ENCODE peak calls at places on chromosome 13, in eight cellular contexts. One of them, this sample, is unnamed.

GRCh38 chr13:20389696-20390525 is 135.7 kb downstream of the CRYL1 start:
- DNase-seq in neuronal stem cell: no peak
- DNase-seq in stimulated activated CD8-positive, alpha-beta memory T cell treated with anti-CD3 and anti-CD28 coated beads, Interleukin-7, amount 100 ng/mL, for 1 hour: no peak
- DNase-seq in germinal center: no peak
- DNase-seq in T-helper 1 cell: no peak
- DNase-seq in T-helper 22 cell: no peak
- DNase-seq in stromal cell of bone marrow: no peak
- DNase-seq in stimulated activated CD4-positive, alpha-beta T cell treated with anti-CD3 and anti-CD28 coated beads, Interleukin-15, amount 100 ng/mL, for 1 hour: no peak
- DNase-seq in this sample: no peak

GRCh38 chr13:51781246-51782022 is 22.5 kb downstream of the DHRS12 start:
- DNase-seq in T-helper 1 cell: no peak
- DNase-seq in stromal cell of bone marrow: no peak
- DNase-seq in stimulated activated CD4-positive, alpha-beta T cell treated with anti-CD3 and anti-CD28 coated beads, Interleukin-15, amount 100 ng/mL, for 1 hour: no peak
- DNase-seq in neuronal stem cell: no peak
- DNase-seq in germinal center: peak
- DNase-seq in T-helper 22 cell: no peak
- DNase-seq in stimulated activated CD8-positive, alpha-beta memory T cell treated with anti-CD3 and anti-CD28 coated beads, Interleukin-7, amount 100 ng/mL, for 1 hour: no peak
- DNase-seq in this sample: no peak

GRCh38 chr13:109778102-109778542 is 8.3 kb downstream of the IRS2 start:
- DNase-seq in germinal center: no peak
- DNase-seq in stromal cell of bone marrow: no peak
- DNase-seq in neuronal stem cell: no peak
- DNase-seq in T-helper 22 cell: no peak
- DNase-seq in stimulated activated CD4-positive, alpha-beta T cell treated with anti-CD3 and anti-CD28 coated beads, Interleukin-15, amount 100 ng/mL, for 1 hour: no peak
- DNase-seq in T-helper 1 cell: no peak
- DNase-seq in stimulated activated CD8-positive, alpha-beta memory T cell treated with anti-CD3 and anti-CD28 coated beads, Interleukin-7, amount 100 ng/mL, for 1 hour: no peak
- DNase-seq in this sample: no peak

GRCh38 chr13:27411393-27411792 is 13.0 kb upstream of the GTF3A start:
- DNase-seq in neuronal stem cell: no peak
- DNase-seq in T-helper 1 cell: no peak
- DNase-seq in stimulated activated CD4-positive, alpha-beta T cell treated with anti-CD3 and anti-CD28 coated beads, Interleukin-15, amount 100 ng/mL, for 1 hour: no peak
- DNase-seq in stromal cell of bone marrow: no peak
- DNase-seq in stimulated activated CD8-positive, alpha-beta memory T cell treated with anti-CD3 and anti-CD28 coated beads, Interleukin-7, amount 100 ng/mL, for 1 hour: no peak
- DNase-seq in germinal center: no peak
- DNase-seq in T-helper 22 cell: no peak
- DNase-seq in this sample: no peak

GRCh38 chr13:76937416-76937815 is 10.9 kb upstream of the ACOD1 start:
- DNase-seq in stimulated activated CD8-positive, alpha-beta memory T cell treated with anti-CD3 and anti-CD28 coated beads, Interleukin-7, amount 100 ng/mL, for 1 hour: no peak
- DNase-seq in T-helper 22 cell: no peak
- DNase-seq in germinal center: no peak
- DNase-seq in T-helper 1 cell: no peak
- DNase-seq in stromal cell of bone marrow: peak
- DNase-seq in neuronal stem cell: no peak
- DNase-seq in stimulated activated CD4-positive, alpha-beta T cell treated with anti-CD3 and anti-CD28 coated beads, Interleukin-15, amount 100 ng/mL, for 1 hour: no peak
- DNase-seq in this sample: no peak

GRCh38 chr13:61024046-61024445 is 391.6 kb downstream of the PCDH20 start:
- DNase-seq in stimulated activated CD8-positive, alpha-beta memory T cell treated with anti-CD3 and anti-CD28 coated beads, Interleukin-7, amount 100 ng/mL, for 1 hour: no peak
- DNase-seq in neuronal stem cell: no peak
- DNase-seq in T-helper 1 cell: no peak
- DNase-seq in T-helper 22 cell: no peak
- DNase-seq in stromal cell of bone marrow: no peak
- DNase-seq in germinal center: no peak
- DNase-seq in stimulated activated CD4-positive, alpha-beta T cell treated with anti-CD3 and anti-CD28 coated beads, Interleukin-15, amount 100 ng/mL, for 1 hour: no peak
- DNase-seq in this sample: no peak

GRCh38 chr13:76293346-76293745 is 592.9 kb downstream of the KCTD12 start:
- DNase-seq in T-helper 22 cell: no peak
- DNase-seq in germinal center: no peak
- DNase-seq in neuronal stem cell: no peak
- DNase-seq in stromal cell of bone marrow: peak
- DNase-seq in stimulated activated CD8-positive, alpha-beta memory T cell treated with anti-CD3 and anti-CD28 coated beads, Interleukin-7, amount 100 ng/mL, for 1 hour: no peak
- DNase-seq in T-helper 1 cell: no peak
- DNase-seq in stimulated activated CD4-positive, alpha-beta T cell treated with anti-CD3 and anti-CD28 coated beads, Interleukin-15, amount 100 ng/mL, for 1 hour: no peak
- DNase-seq in this sample: no peak

GRCh38 chr13:33543631-33544030 is 258.1 kb upstream of the STARD13 start:
- DNase-seq in stimulated activated CD4-positive, alpha-beta T cell treated with anti-CD3 and anti-CD28 coated beads, Interleukin-15, amount 100 ng/mL, for 1 hour: no peak
- DNase-seq in T-helper 22 cell: no peak
- DNase-seq in stromal cell of bone marrow: no peak
- DNase-seq in neuronal stem cell: no peak
- DNase-seq in T-helper 1 cell: peak
- DNase-seq in germinal center: no peak
- DNase-seq in stimulated activated CD8-positive, alpha-beta memory T cell treated with anti-CD3 and anti-CD28 coated beads, Interleukin-7, amount 100 ng/mL, for 1 hour: no peak
- DNase-seq in this sample: no peak

GRCh38 chr13:109204252-109204651 is 574.8 kb downstream of the MYO16 start:
- DNase-seq in stimulated activated CD4-positive, alpha-beta T cell treated with anti-CD3 and anti-CD28 coated beads, Interleukin-15, amount 100 ng/mL, for 1 hour: no peak
- DNase-seq in T-helper 22 cell: no peak
- DNase-seq in stromal cell of bone marrow: no peak
- DNase-seq in stimulated activated CD8-positive, alpha-beta memory T cell treated with anti-CD3 and anti-CD28 coated beads, Interleukin-7, amount 100 ng/mL, for 1 hour: no peak
- DNase-seq in T-helper 1 cell: no peak
- DNase-seq in neuronal stem cell: no peak
- DNase-seq in germinal center: no peak
- DNase-seq in this sample: no peak

GRCh38 chr13:98822238-98822606 is 69.8 kb upstream of the SLC15A1 start:
- DNase-seq in stimulated activated CD4-positive, alpha-beta T cell treated with anti-CD3 and anti-CD28 coated beads, Interleukin-15, amount 100 ng/mL, for 1 hour: no peak
- DNase-seq in T-helper 22 cell: no peak
- DNase-seq in germinal center: no peak
- DNase-seq in stimulated activated CD8-positive, alpha-beta memory T cell treated with anti-CD3 and anti-CD28 coated beads, Interleukin-7, amount 100 ng/mL, for 1 hour: no peak
- DNase-seq in stromal cell of bone marrow: no peak
- DNase-seq in neuronal stem cell: no peak
- DNase-seq in T-helper 1 cell: no peak
- DNase-seq in this sample: no peak

GRCh38 chr13:52447354-52447753 is 3.1 kb downstream of the VPS36 start:
- DNase-seq in T-helper 1 cell: peak
- DNase-seq in T-helper 22 cell: no peak
- DNase-seq in germinal center: no peak
- DNase-seq in stimulated activated CD8-positive, alpha-beta memory T cell treated with anti-CD3 and anti-CD28 coated beads, Interleukin-7, amount 100 ng/mL, for 1 hour: no peak
- DNase-seq in neuronal stem cell: no peak
- DNase-seq in stimulated activated CD4-positive, alpha-beta T cell treated with anti-CD3 and anti-CD28 coated beads, Interleukin-15, amount 100 ng/mL, for 1 hour: no peak
- DNase-seq in stromal cell of bone marrow: no peak
- DNase-seq in this sample: no peak

GRCh38 chr13:68190826-68191225 is 960.7 kb upstream of the PCDH9 start:
- DNase-seq in stromal cell of bone marrow: peak
- DNase-seq in T-helper 1 cell: no peak
- DNase-seq in stimulated activated CD8-positive, alpha-beta memory T cell treated with anti-CD3 and anti-CD28 coated beads, Interleukin-7, amount 100 ng/mL, for 1 hour: no peak
- DNase-seq in germinal center: no peak
- DNase-seq in stimulated activated CD4-positive, alpha-beta T cell treated with anti-CD3 and anti-CD28 coated beads, Interleukin-15, amount 100 ng/mL, for 1 hour: no peak
- DNase-seq in neuronal stem cell: no peak
- DNase-seq in T-helper 22 cell: no peak
- DNase-seq in this sample: no peak

GRCh38 chr13:109274188-109274821 is 512.1 kb downstream of the IRS2 start:
- DNase-seq in neuronal stem cell: peak
- DNase-seq in T-helper 22 cell: no peak
- DNase-seq in T-helper 1 cell: no peak
- DNase-seq in stimulated activated CD4-positive, alpha-beta T cell treated with anti-CD3 and anti-CD28 coated beads, Interleukin-15, amount 100 ng/mL, for 1 hour: no peak
- DNase-seq in stimulated activated CD8-positive, alpha-beta memory T cell treated with anti-CD3 and anti-CD28 coated beads, Interleukin-7, amount 100 ng/mL, for 1 hour: no peak
- DNase-seq in germinal center: no peak
- DNase-seq in stromal cell of bone marrow: no peak
- DNase-seq in this sample: no peak

GRCh38 chr13:100130092-100130491 is 41.2 kb downstream of the PCCA start:
- DNase-seq in stimulated activated CD4-positive, alpha-beta T cell treated with anti-CD3 and anti-CD28 coated beads, Interleukin-15, amount 100 ng/mL, for 1 hour: no peak
- DNase-seq in stimulated activated CD8-positive, alpha-beta memory T cell treated with anti-CD3 and anti-CD28 coated beads, Interleukin-7, amount 100 ng/mL, for 1 hour: no peak
- DNase-seq in T-helper 22 cell: no peak
- DNase-seq in germinal center: no peak
- DNase-seq in stromal cell of bone marrow: peak
- DNase-seq in T-helper 1 cell: no peak
- DNase-seq in neuronal stem cell: no peak
- DNase-seq in this sample: no peak

GRCh38 chr13:110506396-110506795 is 55.1 kb downstream of the RAB20 start:
- DNase-seq in stimulated activated CD4-positive, alpha-beta T cell treated with anti-CD3 and anti-CD28 coated beads, Interleukin-15, amount 100 ng/mL, for 1 hour: no peak
- DNase-seq in T-helper 22 cell: no peak
- DNase-seq in germinal center: no peak
- DNase-seq in stimulated activated CD8-positive, alpha-beta memory T cell treated with anti-CD3 and anti-CD28 coated beads, Interleukin-7, amount 100 ng/mL, for 1 hour: no peak
- DNase-seq in T-helper 1 cell: no peak
- DNase-seq in stromal cell of bone marrow: no peak
- DNase-seq in neuronal stem cell: no peak
- DNase-seq in this sample: no peak

GRCh38 chr13:112027250-112027649 is 39.7 kb upstream of the SOX1 start:
- DNase-seq in stimulated activated CD8-positive, alpha-beta memory T cell treated with anti-CD3 and anti-CD28 coated beads, Interleukin-7, amount 100 ng/mL, for 1 hour: no peak
- DNase-seq in germinal center: no peak
- DNase-seq in T-helper 22 cell: no peak
- DNase-seq in stromal cell of bone marrow: no peak
- DNase-seq in T-helper 1 cell: no peak
- DNase-seq in neuronal stem cell: no peak
- DNase-seq in stimulated activated CD4-positive, alpha-beta T cell treated with anti-CD3 and anti-CD28 coated beads, Interleukin-15, amount 100 ng/mL, for 1 hour: no peak
- DNase-seq in this sample: no peak

GRCh38 chr13:106176103-106176502 is 359.4 kb downstream of the EFNB2 start:
- DNase-seq in stimulated activated CD4-positive, alpha-beta T cell treated with anti-CD3 and anti-CD28 coated beads, Interleukin-15, amount 100 ng/mL, for 1 hour: no peak
- DNase-seq in stromal cell of bone marrow: peak
- DNase-seq in T-helper 1 cell: no peak
- DNase-seq in T-helper 22 cell: no peak
- DNase-seq in stimulated activated CD8-positive, alpha-beta memory T cell treated with anti-CD3 and anti-CD28 coated beads, Interleukin-7, amount 100 ng/mL, for 1 hour: no peak
- DNase-seq in neuronal stem cell: no peak
- DNase-seq in germinal center: no peak
- DNase-seq in this sample: no peak

GRCh38 chr13:82802528-82802927 is 1079.7 kb downstream of the SLITRK1 start:
- DNase-seq in T-helper 22 cell: no peak
- DNase-seq in stimulated activated CD4-positive, alpha-beta T cell treated with anti-CD3 and anti-CD28 coated beads, Interleukin-15, amount 100 ng/mL, for 1 hour: no peak
- DNase-seq in neuronal stem cell: no peak
- DNase-seq in stromal cell of bone marrow: no peak
- DNase-seq in T-helper 1 cell: no peak
- DNase-seq in germinal center: no peak
- DNase-seq in stimulated activated CD8-positive, alpha-beta memory T cell treated with anti-CD3 and anti-CD28 coated beads, Interleukin-7, amount 100 ng/mL, for 1 hour: no peak
- DNase-seq in this sample: no peak

GRCh38 chr13:35484384-35484783 is 7.9 kb upstream of the MAB21L1 start:
- DNase-seq in germinal center: no peak
- DNase-seq in stimulated activated CD4-positive, alpha-beta T cell treated with anti-CD3 and anti-CD28 coated beads, Interleukin-15, amount 100 ng/mL, for 1 hour: no peak
- DNase-seq in T-helper 1 cell: no peak
- DNase-seq in neuronal stem cell: no peak
- DNase-seq in stromal cell of bone marrow: no peak
- DNase-seq in stimulated activated CD8-positive, alpha-beta memory T cell treated with anti-CD3 and anti-CD28 coated beads, Interleukin-7, amount 100 ng/mL, for 1 hour: no peak
- DNase-seq in T-helper 22 cell: no peak
- DNase-seq in this sample: no peak

GRCh38 chr13:102191951-102192461 is 209.8 kb downstream of the FGF14 start:
- DNase-seq in T-helper 1 cell: peak
- DNase-seq in stromal cell of bone marrow: peak
- DNase-seq in stimulated activated CD8-positive, alpha-beta memory T cell treated with anti-CD3 and anti-CD28 coated beads, Interleukin-7, amount 100 ng/mL, for 1 hour: no peak
- DNase-seq in stimulated activated CD4-positive, alpha-beta T cell treated with anti-CD3 and anti-CD28 coated beads, Interleukin-15, amount 100 ng/mL, for 1 hour: no peak
- DNase-seq in germinal center: no peak
- DNase-seq in T-helper 22 cell: no peak
- DNase-seq in neuronal stem cell: peak
- DNase-seq in this sample: no peak

GRCh38 chr13:44755872-44756271 is 179.7 kb upstream of the TSC22D1 start:
- DNase-seq in stimulated activated CD4-positive, alpha-beta T cell treated with anti-CD3 and anti-CD28 coated beads, Interleukin-15, amount 100 ng/mL, for 1 hour: no peak
- DNase-seq in T-helper 1 cell: no peak
- DNase-seq in stimulated activated CD8-positive, alpha-beta memory T cell treated with anti-CD3 and anti-CD28 coated beads, Interleukin-7, amount 100 ng/mL, for 1 hour: no peak
- DNase-seq in stromal cell of bone marrow: peak
- DNase-seq in T-helper 22 cell: no peak
- DNase-seq in neuronal stem cell: no peak
- DNase-seq in germinal center: no peak
- DNase-seq in this sample: no peak

GRCh38 chr13:112580211-112580610 is 7.7 kb downstream of the TUBGCP3 start:
- DNase-seq in neuronal stem cell: no peak
- DNase-seq in stromal cell of bone marrow: no peak
- DNase-seq in T-helper 22 cell: no peak
- DNase-seq in T-helper 1 cell: no peak
- DNase-seq in stimulated activated CD8-positive, alpha-beta memory T cell treated with anti-CD3 and anti-CD28 coated beads, Interleukin-7, amount 100 ng/mL, for 1 hour: no peak
- DNase-seq in stimulated activated CD4-positive, alpha-beta T cell treated with anti-CD3 and anti-CD28 coated beads, Interleukin-15, amount 100 ng/mL, for 1 hour: no peak
- DNase-seq in germinal center: no peak
- DNase-seq in this sample: no peak

GRCh38 chr13:31767175-31767900 is 28.0 kb downstream of the RXFP2 start:
- DNase-seq in T-helper 22 cell: no peak
- DNase-seq in stimulated activated CD4-positive, alpha-beta T cell treated with anti-CD3 and anti-CD28 coated beads, Interleukin-15, amount 100 ng/mL, for 1 hour: no peak
- DNase-seq in germinal center: no peak
- DNase-seq in stimulated activated CD8-positive, alpha-beta memory T cell treated with anti-CD3 and anti-CD28 coated beads, Interleukin-7, amount 100 ng/mL, for 1 hour: no peak
- DNase-seq in neuronal stem cell: no peak
- DNase-seq in stromal cell of bone marrow: peak
- DNase-seq in T-helper 1 cell: no peak
- DNase-seq in this sample: no peak

GRCh38 chr13:69618393-69618792 is 489.2 kb upstream of the ATXN8OS start:
- DNase-seq in stimulated activated CD4-positive, alpha-beta T cell treated with anti-CD3 and anti-CD28 coated beads, Interleukin-15, amount 100 ng/mL, for 1 hour: no peak
- DNase-seq in stromal cell of bone marrow: no peak
- DNase-seq in stimulated activated CD8-positive, alpha-beta memory T cell treated with anti-CD3 and anti-CD28 coated beads, Interleukin-7, amount 100 ng/mL, for 1 hour: no peak
- DNase-seq in T-helper 22 cell: no peak
- DNase-seq in T-helper 1 cell: no peak
- DNase-seq in neuronal stem cell: no peak
- DNase-seq in germinal center: no peak
- DNase-seq in this sample: no peak

GRCh38 chr13:21747456-21747855 is 76.6 kb downstream of the FGF9 start:
- DNase-seq in stimulated activated CD4-positive, alpha-beta T cell treated with anti-CD3 and anti-CD28 coated beads, Interleukin-15, amount 100 ng/mL, for 1 hour: no peak
- DNase-seq in T-helper 22 cell: no peak
- DNase-seq in stimulated activated CD8-positive, alpha-beta memory T cell treated with anti-CD3 and anti-CD28 coated beads, Interleukin-7, amount 100 ng/mL, for 1 hour: no peak
- DNase-seq in T-helper 1 cell: no peak
- DNase-seq in germinal center: no peak
- DNase-seq in neuronal stem cell: no peak
- DNase-seq in stromal cell of bone marrow: no peak
- DNase-seq in this sample: no peak

GRCh38 chr13:45341799-45342584 is 1.0 kb upstream of the TPT1 start:
- DNase-seq in T-helper 22 cell: no peak
- DNase-seq in stimulated activated CD8-positive, alpha-beta memory T cell treated with anti-CD3 and anti-CD28 coated beads, Interleukin-7, amount 100 ng/mL, for 1 hour: no peak
- DNase-seq in stimulated activated CD4-positive, alpha-beta T cell treated with anti-CD3 and anti-CD28 coated beads, Interleukin-15, amount 100 ng/mL, for 1 hour: no peak
- DNase-seq in neuronal stem cell: no peak
- DNase-seq in stromal cell of bone marrow: peak
- DNase-seq in germinal center: peak
- DNase-seq in T-helper 1 cell: no peak
- DNase-seq in this sample: no peak

GRCh38 chr13:49253997-49254396 is 6.3 kb downstream of the CDADC1 start:
- DNase-seq in germinal center: no peak
- DNase-seq in neuronal stem cell: no peak
- DNase-seq in stimulated activated CD8-positive, alpha-beta memory T cell treated with anti-CD3 and anti-CD28 coated beads, Interleukin-7, amount 100 ng/mL, for 1 hour: no peak
- DNase-seq in T-helper 1 cell: peak
- DNase-seq in stimulated activated CD4-positive, alpha-beta T cell treated with anti-CD3 and anti-CD28 coated beads, Interleukin-15, amount 100 ng/mL, for 1 hour: no peak
- DNase-seq in T-helper 22 cell: no peak
- DNase-seq in stromal cell of bone marrow: no peak
- DNase-seq in this sample: no peak

GRCh38 chr13:102707465-102707864 is 12.6 kb upstream of the METTL21C start:
- DNase-seq in T-helper 1 cell: no peak
- DNase-seq in T-helper 22 cell: no peak
- DNase-seq in stromal cell of bone marrow: peak
- DNase-seq in stimulated activated CD4-positive, alpha-beta T cell treated with anti-CD3 and anti-CD28 coated beads, Interleukin-15, amount 100 ng/mL, for 1 hour: no peak
- DNase-seq in stimulated activated CD8-positive, alpha-beta memory T cell treated with anti-CD3 and anti-CD28 coated beads, Interleukin-7, amount 100 ng/mL, for 1 hour: no peak
- DNase-seq in neuronal stem cell: no peak
- DNase-seq in germinal center: no peak
- DNase-seq in this sample: no peak

GRCh38 chr13:23510544-23510916 is 59.7 kb upstream of the TNFRSF19 start:
- DNase-seq in stimulated activated CD4-positive, alpha-beta T cell treated with anti-CD3 and anti-CD28 coated beads, Interleukin-15, amount 100 ng/mL, for 1 hour: no peak
- DNase-seq in T-helper 22 cell: no peak
- DNase-seq in stromal cell of bone marrow: peak
- DNase-seq in T-helper 1 cell: no peak
- DNase-seq in neuronal stem cell: no peak
- DNase-seq in stimulated activated CD8-positive, alpha-beta memory T cell treated with anti-CD3 and anti-CD28 coated beads, Interleukin-7, amount 100 ng/mL, for 1 hour: no peak
- DNase-seq in germinal center: no peak
- DNase-seq in this sample: no peak

GRCh38 chr13:38636756-38637155 is 50.1 kb upstream of the FREM2 start:
- DNase-seq in germinal center: no peak
- DNase-seq in stimulated activated CD4-positive, alpha-beta T cell treated with anti-CD3 and anti-CD28 coated beads, Interleukin-15, amount 100 ng/mL, for 1 hour: no peak
- DNase-seq in stromal cell of bone marrow: no peak
- DNase-seq in stimulated activated CD8-positive, alpha-beta memory T cell treated with anti-CD3 and anti-CD28 coated beads, Interleukin-7, amount 100 ng/mL, for 1 hour: no peak
- DNase-seq in neuronal stem cell: no peak
- DNase-seq in T-helper 1 cell: no peak
- DNase-seq in T-helper 22 cell: no peak
- DNase-seq in this sample: no peak

GRCh38 chr13:109945206-109945960 is 159.0 kb upstream of the IRS2 start:
- DNase-seq in stimulated activated CD4-positive, alpha-beta T cell treated with anti-CD3 and anti-CD28 coated beads, Interleukin-15, amount 100 ng/mL, for 1 hour: no peak
- DNase-seq in stimulated activated CD8-positive, alpha-beta memory T cell treated with anti-CD3 and anti-CD28 coated beads, Interleukin-7, amount 100 ng/mL, for 1 hour: no peak
- DNase-seq in T-helper 22 cell: no peak
- DNase-seq in stromal cell of bone marrow: peak
- DNase-seq in germinal center: no peak
- DNase-seq in neuronal stem cell: no peak
- DNase-seq in T-helper 1 cell: no peak
- DNase-seq in this sample: no peak

GRCh38 chr13:20774746-20775145 is 985 bp upstream of the EEF1AKMT1 start:
- DNase-seq in germinal center: no peak
- DNase-seq in stimulated activated CD4-positive, alpha-beta T cell treated with anti-CD3 and anti-CD28 coated beads, Interleukin-15, amount 100 ng/mL, for 1 hour: no peak
- DNase-seq in stimulated activated CD8-positive, alpha-beta memory T cell treated with anti-CD3 and anti-CD28 coated beads, Interleukin-7, amount 100 ng/mL, for 1 hour: no peak
- DNase-seq in T-helper 1 cell: no peak
- DNase-seq in T-helper 22 cell: no peak
- DNase-seq in neuronal stem cell: no peak
- DNase-seq in stromal cell of bone marrow: no peak
- DNase-seq in this sample: no peak

GRCh38 chr13:41456768-41457588 is at the start of gene RGCC:
- DNase-seq in stimulated activated CD8-positive, alpha-beta memory T cell treated with anti-CD3 and anti-CD28 coated beads, Interleukin-7, amount 100 ng/mL, for 1 hour: peak
- DNase-seq in germinal center: peak
- DNase-seq in T-helper 1 cell: peak
- DNase-seq in stromal cell of bone marrow: peak
- DNase-seq in neuronal stem cell: peak
- DNase-seq in stimulated activated CD4-positive, alpha-beta T cell treated with anti-CD3 and anti-CD28 coated beads, Interleukin-15, amount 100 ng/mL, for 1 hour: peak
- DNase-seq in T-helper 22 cell: peak
- DNase-seq in this sample: peak

GRCh38 chr13:52899206-52899605 is 50.8 kb upstream of the PCDH8 start:
- DNase-seq in stimulated activated CD8-positive, alpha-beta memory T cell treated with anti-CD3 and anti-CD28 coated beads, Interleukin-7, amount 100 ng/mL, for 1 hour: no peak
- DNase-seq in neuronal stem cell: no peak
- DNase-seq in T-helper 22 cell: no peak
- DNase-seq in stimulated activated CD4-positive, alpha-beta T cell treated with anti-CD3 and anti-CD28 coated beads, Interleukin-15, amount 100 ng/mL, for 1 hour: no peak
- DNase-seq in T-helper 1 cell: no peak
- DNase-seq in stromal cell of bone marrow: no peak
- DNase-seq in germinal center: no peak
- DNase-seq in this sample: no peak

This sample was measured in C1 segment of cervical spinal cord.